ENCODE peak calls at places on chromosomes 13 and 19, in four cellular contexts. H, K, T and V are unnamed samples.

GRCh38 chr13:34302596-34302995 is 484.6 kb downstream of the RFC3 start:
- DNase-seq in H (no peak), T (no peak), K (no peak), V (no peak)

GRCh38 chr13:72160977-72161376 is 294.0 kb upstream of the DACH1 start:
- DNase-seq in T (no peak), K (no peak), H (no peak), V (no peak)

GRCh38 chr13:112450567-112451240 is 74.5 kb downstream of the SPACA7 start:
- DNase-seq in H (no peak), T (no peak), K (no peak), V (no peak)

GRCh38 chr19:2087621-2088100 is 8.5 kb downstream of the MOB3A start:
- DNase-seq in T (no peak), H (no peak), K (no peak), V (no peak)

GRCh38 chr19:36528921-36529518 is 949 bp upstream of the ZNF260 start:
- DNase-seq in K (no peak), T (no peak), H (no peak), V (no peak)

GRCh38 chr13:97109841-97110492 is 112.2 kb upstream of the MBNL2 start:
- DNase-seq in K (peak; percentile 92), T (no peak), H (peak; percentile 95), V (peak; percentile 72)

GRCh38 chr19:15649526-15649925 is 8.8 kb downstream of the CYP4F3 start:
- DNase-seq in T (no peak), H (no peak), K (no peak), V (no peak)

GRCh38 chr13:108176685-108177274 is 38.6 kb downstream of the LIG4 start:
- DNase-seq in H (no peak), T (no peak), K (peak; percentile 21), V (no peak)

GRCh38 chr13:85993567-85993966 is 194.3 kb upstream of the SLITRK6 start:
- DNase-seq in T (no peak), H (no peak), K (no peak), V (no peak)

GRCh38 chr13:84192125-84192524 is 309.9 kb upstream of the SLITRK1 start:
- DNase-seq in T (no peak), K (no peak), H (no peak), V (no peak)

DNA sequence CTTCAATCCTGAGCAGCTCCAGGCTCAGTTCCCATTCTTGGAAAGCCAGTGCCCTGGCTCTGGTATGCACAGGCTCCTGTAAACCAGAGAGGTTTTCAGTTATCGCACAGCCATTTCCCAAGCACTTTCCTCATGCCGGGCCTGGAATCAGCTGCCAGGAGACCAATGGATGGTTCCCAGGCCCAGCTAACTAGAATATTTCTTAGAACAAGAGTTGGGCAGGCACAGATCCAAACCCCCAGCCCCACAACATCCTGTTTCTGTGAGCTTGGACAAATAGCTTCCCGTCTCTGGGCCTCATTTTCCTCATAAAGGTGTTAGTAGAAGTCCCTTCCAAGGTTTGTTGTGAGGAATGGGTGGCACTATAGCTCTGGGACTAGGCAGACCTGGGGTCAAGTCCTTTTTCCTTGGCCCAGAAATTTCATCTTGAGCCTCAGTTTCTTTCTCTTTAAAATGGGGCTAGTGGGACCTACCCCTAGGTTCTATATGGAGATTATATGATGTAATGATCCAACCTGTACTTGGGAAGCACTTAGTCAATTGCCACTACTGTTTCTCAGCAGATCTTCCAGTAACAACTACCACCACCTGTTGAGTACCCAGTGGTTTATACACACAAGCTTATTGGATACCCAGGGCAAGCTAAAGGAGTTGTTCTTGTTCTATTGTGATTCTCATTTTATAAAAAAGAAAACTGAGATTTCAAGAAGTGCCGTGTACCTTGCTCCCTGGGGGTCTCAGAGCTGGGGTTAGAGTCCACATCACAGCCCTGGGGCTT is 5.1 kb upstream of the CCDC97 start:
- DNase-seq in T (no peak), K (no peak), H (peak; percentile 37), V (no peak)
- H3K4me1 ChIP-seq in T (peaks cover 70% of the 10 kb centered on the region), K (peaks cover 17% of the 10 kb centered on the region), H (peaks cover 26% of the 10 kb centered on the region), V (peaks cover 26% of the 10 kb centered on the region)

DNA sequence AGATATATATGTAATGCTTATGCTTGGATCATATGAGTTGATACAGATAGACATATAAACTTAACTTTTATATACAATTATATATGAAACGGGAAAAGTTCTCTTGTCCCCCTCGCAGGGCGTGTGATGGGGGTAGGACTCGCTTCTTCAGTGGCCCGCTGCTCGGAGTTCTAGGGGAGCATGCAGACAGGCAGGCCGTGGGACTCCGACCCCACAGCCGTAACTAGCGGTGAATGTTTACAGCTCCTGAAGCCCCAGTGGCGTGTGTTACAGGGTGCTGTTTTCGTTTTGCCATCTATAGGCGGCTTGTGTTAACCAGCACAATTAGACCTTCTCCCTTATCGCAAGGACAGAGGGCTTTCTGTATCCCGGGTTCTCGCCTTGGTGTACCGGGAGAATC is 1899.8 kb downstream of the PCDH9 start:
- DNase-seq in H (no peak), K (no peak), T (no peak), V (no peak)
- TF ChIP-seq POLR2A in H (no peak), K (no peak), T (no peak), V (no peak)

DNA sequence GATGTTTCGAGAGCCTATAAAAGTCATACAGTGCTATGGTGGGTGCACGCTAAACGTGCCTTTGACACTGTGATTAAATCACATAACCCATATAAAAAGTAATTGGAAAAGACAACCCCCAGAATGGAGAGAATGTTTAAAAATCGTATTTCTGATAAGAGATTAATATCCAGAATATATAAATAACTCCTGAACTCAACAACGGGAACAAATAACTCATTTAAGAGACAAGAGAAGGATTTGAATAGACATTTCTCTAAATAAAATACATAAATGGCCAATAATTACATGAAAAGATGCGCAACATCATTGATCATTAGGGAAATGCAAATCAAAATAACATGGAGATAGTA is 37.0 kb upstream of the IGFL4 start:
- DNase-seq in H (no peak), T (no peak), K (no peak), V (no peak)
- TF ChIP-seq CTCF in H (no peak), T (no peak), K (no peak), V (no peak)

GRCh38 chr13:44362394-44363040 is 11.1 kb upstream of the SERP2 start:
- DNase-seq in H (no peak), K (no peak), T (no peak), V (no peak)
- H3K4me1 ChIP-seq in H (peaks cover 21% of the 10 kb centered on the region), K (no peaks in the 10 kb centered on the region), T (no peaks in the 10 kb centered on the region), V (no peaks in the 10 kb centered on the region)